ENCODE peak calls at places on chromosomes 11 and 22, in ten cellular contexts. I is lung, N is neural crest cell, D is colonic mucosa, K is Peyer's patch, Q is kidney epithelial cell, M is AG09319, B is heart left ventricle, T is mammary epithelial cell, E is fibroblast of the aortic adventitia. X is an unnamed sample.

GRCh38 chr11:11148104-11148509 is 204.9 kb downstream of the CSNK2A3 start:
- DNase-seq in I (peak; percentile 74), N (no peak), D (no peak), K (peak; percentile 55), Q (peak; percentile 16), M (peak; percentile 74), B (peak; percentile 77), T (peak; percentile 65), E (peak; percentile 95), X (peak; percentile 71)

GRCh38 chr22:33210129-33210784 is 152.1 kb upstream of the SYN3 start:
- DNase-seq in I (peak; percentile 32), N (peak; percentile 44), D (peak; percentile 24), K (peak; percentile 56), Q (no peak), M (no peak), B (no peak), T (peak; percentile 24), E (peak; percentile 39), X (no peak)

GRCh38 chr11:67409261-67409666 is 5.4 kb downstream of the TBC1D10C start:
- DNase-seq in I (no peak), N (no peak), D (no peak), K (peak; percentile 94), Q (no peak), M (no peak), B (no peak), T (no peak), E (no peak), X (no peak)

GRCh38 chr11:58805065-58805464 is 39.4 kb downstream of the GLYATL2 start:
- DNase-seq in I (no peak), N (no peak), D (no peak), K (no peak), Q (no peak), M (no peak), B (no peak), T (peak; percentile 79), E (peak; percentile 47), X (no peak)

GRCh38 chr11:34659096-34659733 is 38.3 kb downstream of the EHF start:
- DNase-seq in I (no peak), N (no peak), D (no peak), K (no peak), Q (no peak), M (no peak), B (no peak), T (no peak), E (no peak), X (no peak)

GRCh38 chr11:96622026-96622634 is 232.3 kb downstream of the JRKL start:
- DNase-seq in I (no peak), N (no peak), D (no peak), K (no peak), Q (no peak), M (no peak), B (peak; percentile 11), T (no peak), E (no peak), X (no peak)

GRCh38 chr11:121452609-121453150 is at the start of gene SORL1-AS1:
- DNase-seq in I (no peak), N (no peak), D (peak; percentile 56), K (peak; percentile 54), Q (no peak), M (no peak), B (no peak), T (peak; percentile 48), E (no peak), X (no peak)

GRCh38 chr11:93537767-93538261 is 5.4 kb downstream of the SMCO4 start:
- DNase-seq in I (peak; percentile 72), N (no peak), D (no peak), K (no peak), Q (no peak), M (no peak), B (no peak), T (peak; percentile 26), E (no peak), X (no peak)

GRCh38 chr11:121297872-121298271 is 5.3 kb downstream of the SC5D start:
- DNase-seq in I (no peak), N (no peak), D (no peak), K (no peak), Q (no peak), M (no peak), B (no peak), T (no peak), E (no peak), X (no peak)

GRCh38 chr22:27129266-27129665 is 471.9 kb downstream of the MIAT start:
- DNase-seq in I (no peak), N (no peak), D (no peak), K (no peak), Q (no peak), M (no peak), B (no peak), T (peak; percentile 90), E (peak; percentile 64), X (no peak)

GRCh38 chr11:72534859-72535547 is 100.7 kb upstream of the CLPB start:
- DNase-seq in I (no peak), N (no peak), D (no peak), K (no peak), Q (no peak), M (no peak), B (no peak), T (no peak), E (peak; percentile 63), X (no peak)
- TF ChIP-seq CTCF in I (no peak), N (peak; percentile 47), D (no peak), K (no peak), Q (no peak), M (no peak), B (no peak), T (no peak), E (peak; percentile 50), X (peak; percentile 18)

GRCh38 chr11:117205211-117205818 is 6.1 kb downstream of the TAGLN start:
- DNase-seq in I (no peak), N (no peak), D (no peak), K (no peak), Q (no peak), M (no peak), B (no peak), T (no peak), E (no peak), X (no peak)
- TF ChIP-seq CTCF in I (no peak), N (no peak), D (no peak), K (no peak), Q (no peak), M (no peak), B (no peak), T (no peak), E (no peak), X (no peak)

GRCh38 chr11:85809881-85810280 is 1.1 kb downstream of the SYTL2 start:
- DNase-seq in I (no peak), N (peak; percentile 37), D (peak; percentile 58), K (peak; percentile 54), Q (no peak), M (no peak), B (no peak), T (no peak), E (no peak), X (no peak)

GRCh38 chr11:85809191-85809590 is 1.8 kb downstream of the SYTL2 start:
- DNase-seq in I (no peak), N (no peak), D (no peak), K (peak; percentile 53), Q (no peak), M (no peak), B (no peak), T (no peak), E (no peak), X (no peak)

GRCh38 chr11:85811624-85812023 is 683 bp upstream of the SYTL2 start:
- DNase-seq in I (no peak), N (no peak), D (no peak), K (no peak), Q (no peak), M (no peak), B (no peak), T (no peak), E (no peak), X (no peak)

GRCh38 chr11:85810521-85810870 is 445 bp downstream of the SYTL2 start:
- DNase-seq in I (no peak), N (no peak), D (no peak), K (peak; percentile 47), Q (no peak), M (no peak), B (no peak), T (no peak), E (no peak), X (no peak)

DNA sequence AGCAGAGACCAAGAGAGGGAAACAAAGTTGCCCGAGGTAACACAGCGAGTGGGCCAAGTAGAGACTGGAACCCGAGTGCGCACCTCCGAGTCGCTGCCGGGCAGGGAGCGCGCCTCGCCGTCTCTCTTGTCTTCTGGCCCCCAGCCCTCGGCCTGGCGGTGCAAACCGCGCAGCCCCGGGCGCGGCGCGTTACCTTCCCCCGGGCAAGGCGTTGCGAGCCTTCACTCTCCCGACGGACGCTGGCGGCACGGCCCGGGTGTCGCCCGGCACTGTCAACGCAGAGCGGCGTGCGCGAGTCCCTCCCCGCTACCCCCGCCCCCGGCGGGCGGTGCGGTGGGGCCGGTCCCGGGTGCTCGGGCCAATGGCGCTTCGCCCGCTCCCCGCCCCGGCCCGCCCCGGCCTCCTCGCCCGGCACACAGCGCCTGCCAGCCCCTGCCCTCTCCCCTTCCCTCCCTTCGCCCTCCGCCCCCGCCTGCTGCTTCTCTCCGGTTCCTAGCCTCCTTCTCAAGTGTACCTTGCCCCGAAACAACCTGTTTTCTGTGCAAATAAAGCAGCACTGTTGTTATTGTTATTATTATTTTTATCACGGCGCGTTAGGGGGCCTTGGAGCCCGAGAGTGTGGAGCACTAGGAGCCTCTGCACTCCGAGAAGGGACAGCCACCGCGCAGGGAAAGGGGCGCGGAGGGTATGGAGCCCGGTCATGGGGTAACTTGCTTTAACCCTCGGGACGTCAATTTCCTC is at the start of gene SYTL2:
- DNase-seq in I (peak; percentile 77), N (peak; percentile 56), D (peak; percentile 89), K (peak; percentile 90), Q (no peak), M (no peak), B (peak; percentile 74), T (peak; percentile 71), E (no peak), X (no peak)
- TF ChIP-seq CTCF in I (no peak), N (no peak), D (no peak), K (peak; percentile 9), Q (no peak), M (no peak), B (peak; percentile 17), T (no peak), E (no peak), X (no peak)

GRCh38 chr11:128845334-128845780 is 21.7 kb downstream of the KCNJ1 start:
- DNase-seq in I (no peak), N (no peak), D (no peak), K (no peak), Q (no peak), M (no peak), B (no peak), T (no peak), E (no peak), X (no peak)

GRCh38 chr11:128853556-128853955 is 13.5 kb downstream of the KCNJ1 start:
- DNase-seq in I (no peak), N (no peak), D (no peak), K (no peak), Q (no peak), M (no peak), B (no peak), T (no peak), E (no peak), X (no peak)

GRCh38 chr11:128852327-128853023 is 14.6 kb downstream of the KCNJ1 start:
- DNase-seq in I (no peak), N (no peak), D (no peak), K (no peak), Q (no peak), M (no peak), B (peak; percentile 33), T (no peak), E (no peak), X (no peak)

GRCh38 chr11:128846985-128847384 is 20.1 kb downstream of the KCNJ1 start:
- DNase-seq in I (no peak), N (no peak), D (no peak), K (no peak), Q (no peak), M (no peak), B (no peak), T (no peak), E (no peak), X (no peak)

GRCh38 chr11:128848815-128849455 is 18.2 kb downstream of the KCNJ1 start:
- DNase-seq in I (peak; percentile 52), N (peak; percentile 78), D (peak; percentile 52), K (peak; percentile 83), Q (no peak), M (no peak), B (peak; percentile 52), T (no peak), E (no peak), X (no peak)
- TF ChIP-seq CTCF in I (peak; percentile 65), N (peak; percentile 72), D (peak; percentile 53), K (peak; percentile 50), Q (peak; percentile 71), M (peak; percentile 49), B (peak; percentile 70), T (peak; percentile 58), E (peak; percentile 58), X (peak; percentile 54)

X was measured in BJ.